ENCODE peak calls at places on chromosomes 7 and 10, in eight cellular contexts. One of them, this sample, is unnamed.

GRCh38 chr10:69629519-69629896 is 539 bp upstream of the FAM241B start:
- DNase-seq in WTC11: no peak
- DNase-seq in foreskin fibroblast: no peak
- DNase-seq in left ventricle myocardium inferior: no peak
- DNase-seq in AG04450: no peak
- DNase-seq in body of pancreas: no peak
- DNase-seq in pancreas: no peak
- DNase-seq in bronchial epithelial cell: no peak
- DNase-seq in this sample: no peak

GRCh38 chr10:43692051-43692825 is 43.6 kb upstream of the ZNF32 start:
- DNase-seq in WTC11: no peak
- DNase-seq in foreskin fibroblast: peak; percentile 65
- DNase-seq in left ventricle myocardium inferior: no peak
- DNase-seq in AG04450: no peak
- DNase-seq in body of pancreas: peak; percentile 61
- DNase-seq in pancreas: no peak
- DNase-seq in bronchial epithelial cell: no peak
- DNase-seq in this sample: no peak

GRCh38 chr10:116067825-116068224 is 205.2 kb downstream of the GFRA1 start:
- DNase-seq in WTC11: no peak
- DNase-seq in foreskin fibroblast: no peak
- DNase-seq in left ventricle myocardium inferior: no peak
- DNase-seq in AG04450: no peak
- DNase-seq in body of pancreas: no peak
- DNase-seq in pancreas: no peak
- DNase-seq in bronchial epithelial cell: no peak
- DNase-seq in this sample: no peak

GRCh38 chr10:111934926-111935325 is 248.6 kb downstream of the GPAM start:
- DNase-seq in WTC11: no peak
- DNase-seq in foreskin fibroblast: no peak
- DNase-seq in left ventricle myocardium inferior: no peak
- DNase-seq in AG04450: no peak
- DNase-seq in body of pancreas: no peak
- DNase-seq in pancreas: no peak
- DNase-seq in bronchial epithelial cell: no peak
- DNase-seq in this sample: peak; percentile 65

GRCh38 chr7:28378574-28379149 is 33.7 kb upstream of the CREB5 start:
- DNase-seq in WTC11: no peak
- DNase-seq in foreskin fibroblast: peak; percentile 69
- DNase-seq in left ventricle myocardium inferior: no peak
- DNase-seq in AG04450: no peak
- DNase-seq in body of pancreas: no peak
- DNase-seq in pancreas: no peak
- DNase-seq in bronchial epithelial cell: peak; percentile 66
- DNase-seq in this sample: no peak

GRCh38 chr7:16695621-16696237 is 49.7 kb downstream of the BZW2 start:
- DNase-seq in WTC11: peak; percentile 24
- DNase-seq in foreskin fibroblast: peak; percentile 62
- DNase-seq in left ventricle myocardium inferior: no peak
- DNase-seq in AG04450: peak; percentile 24
- DNase-seq in body of pancreas: peak; percentile 45
- DNase-seq in pancreas: peak; percentile 48
- DNase-seq in bronchial epithelial cell: peak; percentile 74
- DNase-seq in this sample: no peak

GRCh38 chr10:75395171-75395954 is 6.2 kb downstream of the ZNF503 start:
- DNase-seq in WTC11: peak; percentile 71
- DNase-seq in foreskin fibroblast: peak; percentile 67
- DNase-seq in left ventricle myocardium inferior: peak; percentile 53
- DNase-seq in AG04450: no peak
- DNase-seq in body of pancreas: peak; percentile 74
- DNase-seq in pancreas: peak; percentile 81
- DNase-seq in bronchial epithelial cell: no peak
- DNase-seq in this sample: no peak

GRCh38 chr10:97755718-97756117 is 16.1 kb downstream of the SFRP5 start:
- DNase-seq in WTC11: no peak
- DNase-seq in foreskin fibroblast: no peak
- DNase-seq in left ventricle myocardium inferior: no peak
- DNase-seq in AG04450: no peak
- DNase-seq in body of pancreas: no peak
- DNase-seq in pancreas: no peak
- DNase-seq in bronchial epithelial cell: no peak
- DNase-seq in this sample: no peak

GRCh38 chr10:96606216-96606615 is 19.4 kb upstream of the TM9SF3 start:
- DNase-seq in WTC11: no peak
- DNase-seq in foreskin fibroblast: peak; percentile 32
- DNase-seq in left ventricle myocardium inferior: no peak
- DNase-seq in AG04450: no peak
- DNase-seq in body of pancreas: no peak
- DNase-seq in pancreas: no peak
- DNase-seq in bronchial epithelial cell: no peak
- DNase-seq in this sample: no peak

GRCh38 chr7:825386-825785 is 6.9 kb upstream of the SUN1 start:
- DNase-seq in WTC11: no peak
- DNase-seq in foreskin fibroblast: peak; percentile 63
- DNase-seq in left ventricle myocardium inferior: no peak
- DNase-seq in AG04450: no peak
- DNase-seq in body of pancreas: no peak
- DNase-seq in pancreas: no peak
- DNase-seq in bronchial epithelial cell: no peak
- DNase-seq in this sample: no peak

GRCh38 chr10:129383651-129384050 is 83.4 kb upstream of the MGMT start:
- DNase-seq in WTC11: no peak
- DNase-seq in foreskin fibroblast: no peak
- DNase-seq in left ventricle myocardium inferior: no peak
- DNase-seq in AG04450: no peak
- DNase-seq in body of pancreas: no peak
- DNase-seq in pancreas: no peak
- DNase-seq in bronchial epithelial cell: no peak
- DNase-seq in this sample: no peak

GRCh38 chr10:73480158-73480557 is 15.7 kb downstream of the PPP3CB start:
- DNase-seq in WTC11: no peak
- DNase-seq in foreskin fibroblast: peak; percentile 44
- DNase-seq in left ventricle myocardium inferior: no peak
- DNase-seq in AG04450: no peak
- DNase-seq in body of pancreas: no peak
- DNase-seq in pancreas: no peak
- DNase-seq in bronchial epithelial cell: peak; percentile 76
- DNase-seq in this sample: no peak

GRCh38 chr10:12484945-12485805 is 135.8 kb downstream of the CAMK1D start:
- DNase-seq in WTC11: peak; percentile 43
- DNase-seq in foreskin fibroblast: peak; percentile 20
- DNase-seq in left ventricle myocardium inferior: peak; percentile 32
- DNase-seq in AG04450: no peak
- DNase-seq in body of pancreas: peak; percentile 64
- DNase-seq in pancreas: peak; percentile 54
- DNase-seq in bronchial epithelial cell: no peak
- DNase-seq in this sample: no peak

GRCh38 chr7:23093546-23093945 is 12.0 kb upstream of the KLHL7 start:
- DNase-seq in WTC11: no peak
- DNase-seq in foreskin fibroblast: peak; percentile 82
- DNase-seq in left ventricle myocardium inferior: no peak
- DNase-seq in AG04450: no peak
- DNase-seq in body of pancreas: no peak
- DNase-seq in pancreas: no peak
- DNase-seq in bronchial epithelial cell: peak; percentile 84
- DNase-seq in this sample: no peak

DNA sequence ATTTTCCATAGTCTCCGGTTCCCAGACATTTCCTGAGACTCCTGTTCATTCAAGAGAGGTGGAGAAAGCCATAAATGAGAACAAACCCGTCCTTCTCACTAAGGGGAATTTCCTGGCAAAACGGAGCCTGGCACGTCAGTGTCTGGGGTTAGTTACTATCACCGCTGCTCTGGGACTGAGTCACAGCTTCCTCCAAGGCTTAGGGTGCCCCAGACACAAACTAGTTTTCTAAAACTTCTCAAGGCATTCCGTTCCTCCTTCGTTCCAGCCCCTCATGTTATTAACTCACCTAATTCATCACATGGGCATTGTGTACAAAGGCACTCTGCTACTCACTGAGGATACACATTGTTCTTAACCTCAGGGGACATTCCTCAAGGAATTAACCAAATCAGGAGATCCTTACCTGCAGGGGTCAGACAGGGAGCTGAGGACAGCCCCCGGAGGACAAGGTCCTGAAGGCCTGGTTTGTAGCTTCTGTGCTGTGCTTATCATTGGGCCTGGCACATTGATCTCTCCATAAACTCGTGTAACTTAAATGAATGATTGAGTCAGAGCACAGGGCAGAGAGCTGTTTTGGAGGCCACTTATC is 103.0 kb upstream of the KLF6 start:
- DNase-seq in WTC11: peak; percentile 37
- DNase-seq in foreskin fibroblast: peak; percentile 79
- DNase-seq in left ventricle myocardium inferior: no peak
- DNase-seq in AG04450: peak; percentile 57
- DNase-seq in body of pancreas: no peak
- DNase-seq in pancreas: no peak
- DNase-seq in bronchial epithelial cell: peak; percentile 97
- DNase-seq in this sample: no peak
- TF ChIP-seq CTCF in WTC11: no peak
- TF ChIP-seq CTCF in foreskin fibroblast: no peak
- TF ChIP-seq CTCF in left ventricle myocardium inferior: no peak
- TF ChIP-seq CTCF in AG04450: no peak
- TF ChIP-seq CTCF in body of pancreas: no peak
- TF ChIP-seq CTCF in pancreas: no peak
- TF ChIP-seq CTCF in bronchial epithelial cell: no peak
- TF ChIP-seq CTCF in this sample: no peak

DNA sequence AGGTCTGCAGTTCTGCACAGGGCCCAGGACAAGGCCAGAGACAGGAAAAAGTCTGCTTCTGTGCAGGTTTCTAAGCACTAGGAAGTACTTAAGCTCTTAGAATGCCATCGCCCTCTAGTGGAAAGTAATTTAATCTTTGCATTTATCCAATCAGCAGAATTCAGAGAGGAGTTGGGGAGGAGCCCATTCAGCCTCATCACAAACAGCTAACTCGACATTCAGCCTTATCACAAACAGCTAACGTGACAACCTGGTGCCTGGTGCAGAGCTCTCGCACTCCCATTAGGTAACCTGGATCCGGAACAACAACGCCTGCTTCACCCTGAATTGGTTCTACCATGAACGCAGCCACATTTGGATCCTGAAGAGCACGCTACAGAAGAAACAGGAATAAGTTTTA is 15.2 kb downstream of the OAT start:
- DNase-seq in WTC11: peak; percentile 30
- DNase-seq in foreskin fibroblast: peak; percentile 83
- DNase-seq in left ventricle myocardium inferior: no peak
- DNase-seq in AG04450: peak; percentile 45
- DNase-seq in body of pancreas: no peak
- DNase-seq in pancreas: no peak
- DNase-seq in bronchial epithelial cell: peak; percentile 83
- DNase-seq in this sample: no peak
- TF ChIP-seq CTCF in WTC11: no peak
- TF ChIP-seq CTCF in foreskin fibroblast: peak; percentile 60
- TF ChIP-seq CTCF in left ventricle myocardium inferior: peak; percentile 68
- TF ChIP-seq CTCF in AG04450: peak; percentile 75
- TF ChIP-seq CTCF in body of pancreas: peak; percentile 54
- TF ChIP-seq CTCF in pancreas: no peak
- TF ChIP-seq CTCF in bronchial epithelial cell: peak; percentile 69
- TF ChIP-seq CTCF in this sample: peak; percentile 64

GRCh38 chr7:39367943-39368342 is 198.3 kb upstream of the YAE1 start:
- DNase-seq in WTC11: no peak
- DNase-seq in foreskin fibroblast: no peak
- DNase-seq in left ventricle myocardium inferior: no peak
- DNase-seq in AG04450: no peak
- DNase-seq in body of pancreas: no peak
- DNase-seq in pancreas: no peak
- DNase-seq in bronchial epithelial cell: no peak
- DNase-seq in this sample: no peak
- TF ChIP-seq CTCF in WTC11: no peak
- TF ChIP-seq CTCF in foreskin fibroblast: no peak
- TF ChIP-seq CTCF in left ventricle myocardium inferior: no peak
- TF ChIP-seq CTCF in AG04450: no peak
- TF ChIP-seq CTCF in body of pancreas: no peak
- TF ChIP-seq CTCF in pancreas: no peak
- TF ChIP-seq CTCF in bronchial epithelial cell: no peak
- TF ChIP-seq CTCF in this sample: no peak

GRCh38 chr7:44221231-44221791 is 20.5 kb downstream of the YKT6 start:
- DNase-seq in WTC11: peak; percentile 17
- DNase-seq in foreskin fibroblast: peak; percentile 37
- DNase-seq in left ventricle myocardium inferior: peak; percentile 13
- DNase-seq in AG04450: no peak
- DNase-seq in body of pancreas: peak; percentile 8
- DNase-seq in pancreas: no peak
- DNase-seq in bronchial epithelial cell: no peak
- DNase-seq in this sample: no peak
- TF ChIP-seq CTCF in WTC11: no peak
- TF ChIP-seq CTCF in foreskin fibroblast: no peak
- TF ChIP-seq CTCF in left ventricle myocardium inferior: no peak
- TF ChIP-seq CTCF in AG04450: peak; percentile 27
- TF ChIP-seq CTCF in body of pancreas: no peak
- TF ChIP-seq CTCF in pancreas: no peak
- TF ChIP-seq CTCF in bronchial epithelial cell: no peak
- TF ChIP-seq CTCF in this sample: no peak